ENCODE peak calls at places on chromosomes 4 and X, in six cellular contexts. Q is NCI-H524, O is aorta, V is stomach, X is GM13976, Y is testis. M is an unnamed sample.

GRCh38 chr4:157204634-157205244 is 15.8 kb upstream of the GRIA2 start:
- DNase-seq in Q (no peak), O (no peak), V (no peak), X (peak; percentile 57), Y (peak; percentile 84), M (no peak)

GRCh38 chrX:66676413-66676812 is 37.5 kb upstream of the EDA2R start:
- DNase-seq in Q (no peak), O (no peak), V (no peak), X (no peak), Y (no peak), M (no peak)

GRCh38 chr4:18051281-18051680 is 29.7 kb upstream of the LCORL start:
- DNase-seq in Q (no peak), O (no peak), V (no peak), X (no peak), Y (no peak), M (no peak)

GRCh38 chrX:2635366-2635765 is 55.7 kb upstream of the CD99 start:
- DNase-seq in Q (no peak), O (no peak), V (no peak), X (no peak), Y (no peak), M (no peak)

GRCh38 chr4:59612235-59612634 is 1587.9 kb upstream of the ADGRL3 start:
- DNase-seq in Q (no peak), O (no peak), V (no peak), X (no peak), Y (no peak), M (no peak)

GRCh38 chr4:27720010-27720766 is 859.5 kb downstream of the STIM2 start:
- DNase-seq in Q (no peak), O (no peak), V (no peak), X (no peak), Y (no peak), M (no peak)

GRCh38 chrX:41312786-41313185 is 21.2 kb upstream of the DDX3X start:
- DNase-seq in Q (no peak), O (no peak), V (no peak), X (no peak), Y (no peak), M (no peak)

GRCh38 chr4:33482773-33483172 is 2761.5 kb downstream of the ARAP2 start:
- DNase-seq in Q (no peak), O (no peak), V (peak; percentile 39), X (no peak), Y (no peak), M (no peak)

GRCh38 chr4:92305878-92306520 is 2.2 kb downstream of the GRID2 start:
- DNase-seq in Q (peak; percentile 62), O (peak; percentile 62), V (no peak), X (peak; percentile 6), Y (peak; percentile 19), M (no peak)

GRCh38 chr4:81164126-81164525 is 50.9 kb downstream of the PRKG2 start:
- DNase-seq in Q (no peak), O (no peak), V (no peak), X (no peak), Y (no peak), M (no peak)

GRCh38 chrX:140274761-140275525 is 229.9 kb downstream of the SOX3 start:
- DNase-seq in Q (no peak), O (no peak), V (no peak), X (no peak), Y (no peak), M (peak; percentile 8)

GRCh38 chr4:176680668-176681067 is 112.1 kb downstream of the VEGFC start:
- DNase-seq in Q (no peak), O (no peak), V (no peak), X (no peak), Y (no peak), M (no peak)

GRCh38 chr4:8353912-8354453 is 84.4 kb downstream of the HTRA3 start:
- DNase-seq in Q (no peak), O (no peak), V (no peak), X (no peak), Y (no peak), M (no peak)

GRCh38 chrX:337331-337831 is 18.8 kb upstream of the GTPBP6 start:
- DNase-seq in Q (no peak), O (peak; percentile 55), V (no peak), X (no peak), Y (no peak), M (no peak)

GRCh38 chr4:101961144-101961543 is 170.6 kb downstream of the BANK1 start:
- DNase-seq in Q (no peak), O (no peak), V (no peak), X (no peak), Y (no peak), M (no peak)

GRCh38 chrX:9252182-9252581 is 212.7 kb upstream of the TBL1X start:
- DNase-seq in Q (no peak), O (no peak), V (no peak), X (no peak), Y (no peak), M (no peak)

GRCh38 chr4:149521611-149522010 is 294.0 kb downstream of the IQCM start:
- DNase-seq in Q (no peak), O (no peak), V (no peak), X (no peak), Y (no peak), M (peak; percentile 11)

GRCh38 chrX:9578083-9578779 is 113.4 kb downstream of the TBL1X start:
- DNase-seq in Q (no peak), O (no peak), V (no peak), X (no peak), Y (no peak), M (no peak)

GRCh38 chr4:98662619-98663225 is 4.3 kb upstream of the TSPAN5 start:
- DNase-seq in Q (no peak), O (no peak), V (no peak), X (no peak), Y (no peak), M (no peak)

GRCh38 chr4:73859614-73860088 is 6.6 kb downstream of the PF4V1 start:
- DNase-seq in Q (no peak), O (no peak), V (no peak), X (no peak), Y (no peak), M (no peak)

GRCh38 chrX:28391528-28391927 is 195.7 kb upstream of the IL1RAPL1 start:
- DNase-seq in Q (no peak), O (no peak), V (no peak), X (no peak), Y (no peak), M (no peak)

GRCh38 chr4:110704748-110705439 is 82.0 kb upstream of the PITX2 start:
- DNase-seq in Q (no peak), O (no peak), V (no peak), X (no peak), Y (no peak), M (no peak)

GRCh38 chr4:81635747-81636146 is 164.0 kb upstream of the RASGEF1B start:
- DNase-seq in Q (no peak), O (no peak), V (peak; percentile 45), X (no peak), Y (peak; percentile 26), M (peak; percentile 38)

GRCh38 chr4:95158626-95159025 is 390.1 kb downstream of the UNC5C start:
- DNase-seq in Q (no peak), O (no peak), V (no peak), X (no peak), Y (no peak), M (no peak)

GRCh38 chr4:16869594-16870245 is 28.7 kb downstream of the LDB2 start:
- DNase-seq in Q (no peak), O (no peak), V (no peak), X (no peak), Y (no peak), M (no peak)

GRCh38 chrX:110557864-110558263 is 199.2 kb downstream of the RTL9 start:
- DNase-seq in Q (no peak), O (no peak), V (no peak), X (no peak), Y (no peak), M (no peak)

M was measured in Caki2.